ENCODE peak calls at places on chromosome 3, in seven cellular contexts. T is ascending aorta; U is tibial nerve; O is neuronal stem cell; A is CD8-positive, alpha-beta T cell; M is naive thymus-derived CD4-positive, alpha-beta T cell; C is lung. V is an unnamed sample.
A peak's percentile ranks its signal among the peaks of the same experiment; 100 is the strongest.

GRCh38 chr3:105800320-105800719 is 68.5 kb downstream of the CBLB start:
- DNase-seq in T (no peak), O (no peak), C (no peak), U (no peak), A (no peak), M (no peak), V (no peak)

GRCh38 chr3:99943931-99944761 is 126.5 kb downstream of the CMSS1 start:
- DNase-seq in O (no peak), C (no peak), T (no peak), M (no peak), A (no peak), U (no peak), V (peak; percentile 51)

GRCh38 chr3:33578325-33579180 is 138.3 kb upstream of the UBP1 start:
- DNase-seq in C (no peak), O (peak; percentile 14), T (no peak), M (no peak), U (no peak), A (no peak), V (no peak)

GRCh38 chr3:110343945-110344344 is 727.7 kb upstream of the NECTIN3 start:
- DNase-seq in M (no peak), T (no peak), C (no peak), A (no peak), U (no peak), O (no peak), V (no peak)

GRCh38 chr3:52534281-52535183 is 875 bp upstream of the NT5DC2 start:
- DNase-seq in T (no peak), C (no peak), M (peak; percentile 20), O (no peak), U (no peak), A (no peak), V (no peak)

GRCh38 chr3:169362261-169362660 is 301.3 kb downstream of the MECOM start:
- DNase-seq in A (no peak), U (peak; percentile 12), M (no peak), C (peak; percentile 33), T (no peak), O (no peak), V (no peak)

GRCh38 chr3:32155117-32155516 is 48.7 kb downstream of the GPD1L start:
- DNase-seq in M (no peak), T (no peak), O (no peak), U (no peak), C (no peak), A (no peak), V (no peak)

GRCh38 chr3:52126500-52126899 is 27.7 kb downstream of the POC1A start:
- DNase-seq in O (no peak), A (no peak), C (no peak), M (no peak), U (no peak), T (no peak), V (no peak)

GRCh38 chr3:8840556-8840955 is 71.1 kb upstream of the OXTR start:
- DNase-seq in T (no peak), O (no peak), C (no peak), U (no peak), M (no peak), A (no peak), V (no peak)

DNA sequence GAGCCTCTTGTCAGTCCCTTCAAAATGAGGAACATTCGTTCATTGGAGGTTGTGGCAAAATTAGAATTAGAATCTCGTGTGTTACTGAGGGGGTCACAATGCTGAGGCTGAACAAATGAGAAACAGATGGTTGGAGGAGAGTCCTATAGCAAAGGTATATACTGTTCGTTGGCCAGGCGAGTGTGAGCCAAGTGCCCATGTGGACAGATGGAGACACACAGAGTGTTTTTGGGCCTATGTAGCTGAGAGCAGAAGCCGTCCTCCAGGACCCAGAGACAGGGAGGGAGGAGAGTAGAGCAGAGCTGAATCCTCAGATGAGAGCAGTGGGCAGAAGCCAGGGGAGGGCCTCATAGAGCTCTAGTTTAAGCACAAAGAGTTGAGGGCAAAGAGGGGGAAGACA is 98.9 kb downstream of the NR1D2 start:
- DNase-seq in U (no peak), A (no peak), T (no peak), O (no peak), C (no peak), M (no peak), V (no peak)
- H3K27ac ChIP-seq in U (no peak overlapping the region), A (no peak overlapping the region), T (peak overlapping the region; percentile 91), O (no peak overlapping the region), C (peak overlapping the region; percentile 4), M (no peak overlapping the region), V (peak overlapping the region; percentile 90)

GRCh38 chr3:139772539-139773500 is 95.0 kb upstream of the NMNAT3 start:
- DNase-seq in U (no peak), A (no peak), O (no peak), T (no peak), C (no peak), M (no peak), V (no peak)
- H3K27me3 ChIP-seq in U (no peaks in the 10 kb centered on the region), A (no peaks in the 10 kb centered on the region), O (no peaks in the 10 kb centered on the region), T (no peaks in the 10 kb centered on the region), C (no peaks in the 10 kb centered on the region), M (no peaks in the 10 kb centered on the region), V (no peaks in the 10 kb centered on the region)

GRCh38 chr3:134368751-134369105 is 5.5 kb downstream of the AMOTL2 start:
- DNase-seq in U (no peak), T (no peak), C (no peak), A (no peak), M (no peak), O (no peak), V (no peak)
- H3K27ac ChIP-seq in U (peak overlapping the region; percentile 89), T (peak overlapping the region; percentile 99), C (peak overlapping the region; percentile 75), A (no peak overlapping the region), M (no peak overlapping the region), O (no peak overlapping the region), V (peak overlapping the region; percentile 98)

GRCh38 chr3:50276762-50277101 is 2.2 kb upstream of the LSMEM2 start:
- DNase-seq in C (no peak), A (no peak), O (no peak), U (no peak), T (no peak), M (no peak), V (no peak)
- H3K27me3 ChIP-seq in C (no peaks in the 10 kb centered on the region), A (peaks cover 24% of the 10 kb centered on the region), O (peaks cover 41% of the 10 kb centered on the region), U (no peaks in the 10 kb centered on the region), T (no peaks in the 10 kb centered on the region), M (peaks cover 23% of the 10 kb centered on the region), V (no peaks in the 10 kb centered on the region)

GRCh38 chr3:37582117-37582516 is 279.6 kb upstream of the CTDSPL start:
- DNase-seq in T (no peak), A (no peak), M (no peak), O (no peak), C (no peak), U (no peak), V (no peak)
- H3K27ac ChIP-seq in T (peak overlapping the region; percentile 74), A (no peak overlapping the region), M (no peak overlapping the region), O (no peak overlapping the region), C (no peak overlapping the region), U (no peak overlapping the region), V (peak overlapping the region; percentile 66)

DNA sequence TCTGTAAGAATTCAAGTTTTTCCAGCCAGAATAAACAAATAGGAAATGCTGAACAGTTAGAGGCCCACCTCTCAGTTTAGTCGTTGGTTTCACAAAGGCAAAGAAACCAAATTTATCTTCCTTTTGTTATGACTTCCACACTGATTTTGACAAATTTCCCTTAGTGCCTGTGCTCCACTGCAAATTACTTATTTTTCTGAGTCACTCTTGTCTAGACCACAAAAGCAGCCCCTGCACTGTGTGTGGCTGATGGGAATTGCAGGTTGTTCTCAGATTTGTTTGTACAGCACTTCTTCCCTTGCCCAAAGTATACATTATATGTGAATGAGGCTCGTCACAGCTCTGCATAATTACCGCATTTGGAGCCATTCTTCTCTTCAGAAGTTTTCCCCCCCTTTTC is 354.2 kb upstream of the IL12A start:
- DNase-seq in A (no peak), U (no peak), M (no peak), C (no peak), T (no peak), O (no peak), V (no peak)
- H3K27me3 ChIP-seq in A (no peaks in the 10 kb centered on the region), U (no peaks in the 10 kb centered on the region), M (no peaks in the 10 kb centered on the region), C (no peaks in the 10 kb centered on the region), T (no peaks in the 10 kb centered on the region), O (no peaks in the 10 kb centered on the region), V (no peaks in the 10 kb centered on the region)

V was measured in thoracic aorta.